ENCODE peak calls at places on chromosome 10, in four cellular contexts. P is Calu3, O is body of pancreas, L is GM10248. W is an unnamed sample.

GRCh38 chr10:114026189-114027040 is 17.3 kb upstream of the ADRB1 start:
- DNase-seq in O (no peak), P (no peak), L (peak), W (peak)

GRCh38 chr10:1074063-1074747 is 18.0 kb downstream of the WDR37 start:
- DNase-seq in L (no peak), O (no peak), P (no peak), W (no peak)

GRCh38 chr10:71255817-71256660 is 43.7 kb downstream of the UNC5B start:
- DNase-seq in O (no peak), L (no peak), P (peak), W (peak)

GRCh38 chr10:33963656-33964175 is 629.2 kb upstream of the NRP1 start:
- DNase-seq in L (no peak), O (no peak), P (no peak), W (no peak)

GRCh38 chr10:49628599-49628998 is 14.8 kb downstream of the CHAT start:
- DNase-seq in L (no peak), P (no peak), O (no peak), W (no peak)

GRCh38 chr10:89651916-89652573 is 7.0 kb upstream of the PANK1 start:
- DNase-seq in O (no peak), P (no peak), L (peak), W (no peak)

GRCh38 chr10:30587522-30588031 is 42.0 kb downstream of the LYZL2 start:
- DNase-seq in P (peak), L (peak), O (peak), W (peak)

GRCh38 chr10:31353574-31353973 is 34.6 kb downstream of the ZEB1 start:
- DNase-seq in O (no peak), P (peak), L (peak), W (peak)

GRCh38 chr10:98414932-98415709 is at the start of gene PYROXD2:
- DNase-seq in P (peak), O (peak), L (peak), W (peak)

GRCh38 chr10:104258209-104258608 is 3.5 kb downstream of the GSTO1 start:
- DNase-seq in P (no peak), L (no peak), O (no peak), W (no peak)

GRCh38 chr10:76632158-76633051 is 1005.2 kb downstream of the KCNMA1 start:
- DNase-seq in P (no peak), O (peak), L (no peak), W (no peak)
- TF ChIP-seq CTCF in P (peak), O (peak), L (peak), W (peak)

GRCh38 chr10:78028438-78029293 is 649 bp downstream of the POLR3A start:
- DNase-seq in O (peak), L (no peak), P (no peak), W (peak)
- TF ChIP-seq CTCF in O (no peak), L (no peak), P (no peak), W (no peak)

GRCh38 chr10:120963053-120963533 is 111.9 kb downstream of the WDR11 start:
- DNase-seq in O (no peak), P (no peak), L (no peak), W (no peak)
- TF ChIP-seq CTCF in O (no peak), P (no peak), L (no peak), W (no peak)

DNA sequence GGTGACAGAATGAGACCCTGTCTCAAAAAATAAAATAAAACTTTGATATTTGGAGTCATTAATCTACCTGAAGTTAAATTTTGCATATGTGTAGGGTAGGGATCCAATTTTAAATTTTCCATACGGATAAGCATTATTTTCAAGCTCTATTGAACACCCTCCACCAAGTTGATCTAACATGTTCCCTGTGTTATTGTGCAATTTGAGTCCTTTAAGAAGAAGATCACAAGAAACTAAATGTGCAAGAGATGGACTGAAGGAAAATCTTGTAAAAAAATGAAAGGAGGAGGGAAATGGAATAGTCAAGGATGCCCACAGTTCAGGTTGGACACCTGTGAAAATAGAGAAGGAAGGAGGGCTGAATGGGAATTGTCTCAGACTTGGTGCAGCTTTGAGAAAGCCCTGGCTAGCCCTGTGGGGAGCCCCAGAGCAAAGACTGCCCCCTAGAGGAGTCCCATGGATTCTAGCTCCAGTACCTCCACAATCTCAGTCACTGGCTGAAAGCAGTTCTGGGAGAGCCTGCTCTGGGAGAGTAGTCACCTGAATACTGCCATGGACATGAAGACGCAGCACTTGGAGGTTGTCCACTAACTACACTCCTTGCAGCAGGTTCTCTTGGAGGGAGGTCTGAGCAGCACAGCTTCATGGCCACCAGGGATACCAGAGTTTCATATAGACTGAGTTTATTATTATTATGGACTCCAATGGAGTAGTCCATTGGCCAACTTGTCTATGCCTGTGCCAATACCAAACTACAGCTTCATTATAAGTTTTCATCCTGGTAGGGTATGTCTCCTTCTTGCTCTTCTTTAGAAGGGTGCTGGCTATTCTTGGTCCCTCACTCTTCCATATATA is 5.7 kb upstream of the TIAL1 start:
- DNase-seq in O (peak), P (peak), L (peak), W (no peak)
- TF ChIP-seq CTCF in O (peak), P (peak), L (peak), W (peak)

GRCh38 chr10:85786401-85786899 is 580.1 kb downstream of the GRID1 start:
- DNase-seq in O (peak), L (no peak), P (peak), W (peak)
- TF ChIP-seq CTCF in O (no peak), L (peak), P (no peak), W (peak)